ENCODE peak calls at places on chromosome 13, in four cellular contexts. M is posterior cingulate gyrus; P is stimulated activated CD8-positive, alpha-beta memory T cell treated with anti-CD3 and anti-CD28 coated beads, Interleukin-15, amount 100 ng/mL, for 1 hour; G is skeletal muscle cell. Q is an unnamed sample.

GRCh38 chr13:24745861-24746617 is 17.9 kb upstream of the RNF17 start:
- DNase-seq in P (no peak), G (no peak), M (no peak), Q (no peak)

GRCh38 chr13:82772802-82773201 is 1109.5 kb downstream of the SLITRK1 start:
- DNase-seq in M (no peak), P (no peak), G (peak; percentile 57), Q (no peak)

GRCh38 chr13:92537485-92537884 is 689.1 kb upstream of the GPC6 start:
- DNase-seq in M (no peak), G (no peak), P (no peak), Q (no peak)

GRCh38 chr13:20713014-20713376 is 9.5 kb downstream of the IL17D start:
- DNase-seq in G (no peak), M (no peak), P (no peak), Q (no peak)

GRCh38 chr13:76888421-76888820 is 2.2 kb upstream of the KCTD12 start:
- DNase-seq in M (no peak), G (no peak), P (no peak), Q (no peak)

GRCh38 chr13:45662122-45662521 is 40.0 kb upstream of the CBY2 start:
- DNase-seq in P (no peak), M (no peak), G (no peak), Q (no peak)

GRCh38 chr13:84571264-84571663 is 689.0 kb upstream of the SLITRK1 start:
- DNase-seq in G (no peak), P (no peak), M (no peak), Q (no peak)

GRCh38 chr13:80476953-80477352 is 136.0 kb upstream of the SPRY2 start:
- DNase-seq in P (no peak), M (no peak), G (no peak), Q (no peak)

GRCh38 chr13:111480976-111481375 is 160.5 kb downstream of the TEX29 start:
- DNase-seq in P (no peak), G (no peak), M (no peak), Q (no peak)

GRCh38 chr13:72221276-72221962 is 354.4 kb upstream of the DACH1 start:
- DNase-seq in G (no peak), P (no peak), M (no peak), Q (no peak)

GRCh38 chr13:26616126-26616525 is 58.6 kb downstream of the WASF3 start:
- DNase-seq in G (no peak), M (no peak), P (no peak), Q (no peak)

GRCh38 chr13:32669030-32669646 is 82.9 kb downstream of the PDS5B start:
- DNase-seq in G (no peak), M (no peak), P (no peak), Q (no peak)

GRCh38 chr13:19838726-19839342 is 24.6 kb downstream of the ZMYM5 start:
- DNase-seq in G (peak; percentile 75), M (no peak), P (no peak), Q (no peak)

GRCh38 chr13:107553838-107554237 is 661.5 kb downstream of the LIG4 start:
- DNase-seq in P (no peak), G (no peak), M (no peak), Q (no peak)

GRCh38 chr13:83065136-83065535 is 817.1 kb downstream of the SLITRK1 start:
- DNase-seq in M (no peak), P (no peak), G (peak; percentile 96), Q (no peak)

GRCh38 chr13:21297452-21297851 is 121.0 kb downstream of the MRPL57 start:
- DNase-seq in M (no peak), P (no peak), G (no peak), Q (no peak)

GRCh38 chr13:49777746-49778614 is 14.5 kb downstream of the KPNA3 start:
- DNase-seq in P (no peak), M (no peak), G (no peak), Q (no peak)

GRCh38 chr13:41053384-41053826 is 7.9 kb upstream of the WBP4 start:
- DNase-seq in P (no peak), G (no peak), M (no peak), Q (no peak)

GRCh38 chr13:43663474-43664090 is 123.2 kb downstream of the ENOX1 start:
- DNase-seq in P (no peak), G (peak; percentile 14), M (no peak), Q (no peak)

GRCh38 chr13:52428295-52428694 is 22.1 kb downstream of the VPS36 start:
- DNase-seq in M (no peak), P (no peak), G (no peak), Q (no peak)

GRCh38 chr13:102299366-102299765 is 102.5 kb downstream of the FGF14 start:
- DNase-seq in P (no peak), M (no peak), G (no peak), Q (no peak)

GRCh38 chr13:87557788-87558187 is 113.4 kb upstream of the SLITRK5 start:
- DNase-seq in G (no peak), P (no peak), M (no peak), Q (no peak)

GRCh38 chr13:102877285-102877684 is 31.5 kb downstream of the ERCC5 start:
- DNase-seq in P (no peak), M (no peak), G (peak; percentile 54), Q (no peak)

GRCh38 chr13:33743438-33744368 is 74.2 kb upstream of the RFC3 start:
- DNase-seq in M (no peak), G (no peak), P (no peak), Q (no peak)

GRCh38 chr13:30796132-30796832 is 60.9 kb downstream of the ALOX5AP start:
- DNase-seq in M (no peak), G (no peak), P (no peak), Q (no peak)